ENCODE peak calls at places on chromosomes 12 and 14, in six cellular contexts. C, U, B, O, Q and Z are unnamed samples.

GRCh38 chr12:123801573-123802178 is 39.6 kb downstream of the DNAH10 start:
- DNase-seq in O (no peak), C (no peak), U (no peak), B (no peak), Q (no peak), Z (no peak)

GRCh38 chr14:74501135-74501614 is 7.6 kb downstream of the ISCA2 start:
- DNase-seq in Q (peak; percentile 52), O (peak; percentile 68), U (peak; percentile 70), B (peak; percentile 92), C (no peak), Z (no peak)

GRCh38 chr12:75289678-75290200 is 40.4 kb downstream of the CAPS2 start:
- DNase-seq in O (no peak), U (no peak), Q (no peak), B (no peak), C (no peak), Z (no peak)

GRCh38 chr12:100199347-100200136 is 1.1 kb upstream of the ACTR6 start:
- DNase-seq in O (peak; percentile 58), C (peak; percentile 93), B (peak; percentile 92), U (peak; percentile 84), Q (peak; percentile 73), Z (peak; percentile 67)

GRCh38 chr12:64680235-64680634 is 69.9 kb downstream of the RASSF3 start:
- DNase-seq in C (no peak), U (no peak), O (no peak), Q (no peak), B (peak; percentile 29), Z (no peak)

GRCh38 chr12:54173066-54173726 is 15.6 kb downstream of the SMUG1 start:
- DNase-seq in B (peak; percentile 89), Q (no peak), U (peak; percentile 52), C (peak; percentile 50), O (no peak), Z (peak; percentile 37)

GRCh38 chr12:27772328-27773049 is 7.5 kb upstream of the KLHL42 start:
- DNase-seq in U (no peak), B (no peak), Q (no peak), O (no peak), C (no peak), Z (no peak)

GRCh38 chr12:108825205-108825950 is 32.0 kb downstream of the SSH1 start:
- DNase-seq in Q (no peak), C (no peak), U (no peak), O (no peak), B (no peak), Z (no peak)

GRCh38 chr12:10169094-10169493 is 2.8 kb downstream of the OLR1 start:
- DNase-seq in Q (no peak), U (no peak), C (no peak), B (no peak), O (no peak), Z (no peak)

GRCh38 chr12:32455607-32456063 is 56.3 kb downstream of the FGD4 start:
- DNase-seq in C (no peak), Q (peak; percentile 55), O (peak; percentile 38), B (no peak), U (no peak), Z (no peak)

GRCh38 chr12:991350-992278 is 591 bp downstream of the ERC1 start:
- DNase-seq in U (no peak), Q (no peak), O (no peak), B (peak; percentile 89), C (peak; percentile 58), Z (no peak)

GRCh38 chr14:96997269-96997668 is 200.1 kb downstream of the VRK1 start:
- DNase-seq in U (no peak), C (no peak), Q (no peak), B (no peak), O (no peak), Z (no peak)
- TF ChIP-seq POLR2A in U (no peak), C (no peak), Q (no peak), B (no peak), O (no peak), Z (no peak)

GRCh38 chr14:95262511-95262891 is 57.2 kb downstream of the CLMN start:
- DNase-seq in B (peak; percentile 17), Q (no peak), O (no peak), U (no peak), C (no peak), Z (no peak)

GRCh38 chr14:95267306-95267705 is 52.4 kb downstream of the CLMN start:
- DNase-seq in C (no peak), U (no peak), O (no peak), Q (no peak), B (no peak), Z (no peak)

GRCh38 chr14:95263527-95264231 is 56.0 kb downstream of the CLMN start:
- DNase-seq in U (no peak), O (no peak), C (no peak), Q (no peak), B (peak; percentile 45), Z (no peak)

GRCh38 chr14:95264271-95264973 is 55.3 kb downstream of the CLMN start:
- DNase-seq in U (no peak), Q (no peak), B (peak; percentile 15), O (no peak), C (no peak), Z (no peak)

GRCh38 chr14:95265106-95266094 is 54.3 kb downstream of the CLMN start:
- DNase-seq in Q (peak; percentile 95), B (peak; percentile 68), U (peak; percentile 63), O (no peak), C (peak; percentile 81), Z (no peak)
- TF ChIP-seq POLR2A in Q (no peak), B (no peak), U (no peak), O (no peak), C (peak; percentile 21), Z (peak; percentile 45)

DNA sequence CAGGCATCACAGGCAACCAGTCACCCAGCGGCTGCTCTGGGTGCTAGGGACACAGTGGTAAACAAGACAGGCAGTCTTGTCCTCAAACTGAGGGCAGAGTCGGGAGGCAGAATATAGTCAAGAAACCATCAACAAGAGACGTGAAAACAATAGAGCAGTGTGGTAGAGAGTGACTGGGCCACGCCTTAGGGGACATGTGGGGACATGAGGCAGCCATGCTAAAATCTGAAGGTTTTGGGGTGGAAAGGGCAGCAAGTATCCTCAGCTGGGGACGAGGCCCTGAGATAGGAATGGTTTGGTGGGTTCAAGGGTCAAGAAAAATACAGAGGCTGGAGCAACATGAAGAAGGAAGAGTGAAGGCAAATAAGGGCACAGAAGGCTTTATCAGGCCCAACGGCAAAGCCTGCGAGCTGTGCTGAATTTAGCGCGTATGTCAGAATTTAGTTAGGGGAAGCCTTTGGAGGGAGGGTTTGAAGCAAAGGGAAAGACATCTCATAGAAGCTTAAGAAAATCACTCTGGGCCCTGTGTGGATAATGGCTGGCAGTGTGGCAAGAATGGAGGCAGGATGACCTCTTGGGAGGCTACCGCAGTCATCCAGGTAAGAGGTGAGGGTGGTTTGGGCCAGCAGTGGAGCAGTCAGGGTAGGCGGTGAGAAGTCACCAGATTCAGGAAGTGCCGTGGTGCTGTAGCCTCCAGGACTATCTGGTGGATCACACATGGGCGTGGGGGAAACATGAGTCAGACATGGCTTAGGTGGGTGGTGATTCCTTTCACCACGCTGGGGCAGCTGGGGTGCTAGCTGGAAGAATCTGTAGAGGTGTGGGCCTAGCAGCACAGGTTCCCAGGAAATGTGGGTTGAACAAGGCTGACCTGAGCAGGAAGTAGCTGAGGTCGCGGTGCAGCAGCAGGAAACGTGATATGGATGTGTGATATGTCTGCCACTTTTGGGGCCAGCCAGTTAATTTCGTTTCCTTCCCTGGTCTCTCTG is 3.0 kb downstream of the EVL start:
- DNase-seq in O (no peak), U (peak; percentile 67), Q (no peak), C (peak; percentile 93), B (peak; percentile 89), Z (no peak)
- TF ChIP-seq POLR2A in O (no peak), U (no peak), Q (no peak), C (no peak), B (no peak), Z (peak; percentile 92)

DNA sequence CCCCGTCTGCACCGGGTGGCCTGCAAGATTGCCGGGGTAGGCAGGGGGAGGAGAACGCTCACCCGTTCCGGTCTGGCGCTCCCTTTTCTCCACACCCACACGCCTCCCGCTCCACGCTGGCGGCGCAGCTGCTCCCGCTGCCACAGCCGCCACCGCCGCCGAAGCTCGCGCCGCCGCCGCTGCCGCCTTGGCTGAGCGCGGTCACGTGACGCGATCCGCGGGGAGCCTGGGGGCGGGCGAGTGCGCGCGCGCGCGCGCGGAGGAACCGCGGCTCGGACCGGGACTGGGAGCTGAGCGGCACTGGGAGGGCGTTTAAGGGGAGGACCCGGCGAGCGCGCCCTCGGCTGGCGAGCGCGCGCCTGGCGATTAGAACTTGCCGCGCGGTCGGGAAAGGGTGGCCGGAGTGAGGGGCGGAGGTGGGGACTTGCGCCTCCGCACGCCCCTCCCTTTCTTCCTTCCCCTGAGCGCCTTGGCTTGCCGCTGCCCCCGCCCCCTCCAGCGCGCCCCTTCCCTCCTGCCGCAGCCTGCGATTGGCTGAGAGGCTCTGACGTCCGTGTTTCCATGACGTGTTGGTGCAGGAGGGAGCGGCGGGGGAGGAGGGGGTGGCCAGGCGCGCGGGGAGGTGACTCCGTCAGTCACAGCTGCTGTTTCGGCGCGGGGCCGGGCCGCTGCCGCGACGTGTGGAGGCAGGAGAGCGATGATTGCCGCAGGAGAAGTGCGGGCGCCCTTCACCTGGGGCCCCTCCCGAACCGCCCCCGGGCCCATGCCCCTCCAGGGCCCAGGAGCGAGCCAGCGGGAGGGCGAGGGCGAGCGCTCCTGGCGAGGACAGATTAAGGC is 737 bp upstream of the ATP2B1 start:
- DNase-seq in O (peak; percentile 100), Q (peak; percentile 94), U (peak; percentile 100), C (peak; percentile 100), B (peak; percentile 100), Z (peak; percentile 88)
- TF ChIP-seq POLR2A in O (peak; percentile 94), Q (peak; percentile 71), U (peak; percentile 97), C (peak; percentile 94), B (peak; percentile 85), Z (peak; percentile 81)

GRCh38 chr14:79098324-79098723 is 928.2 kb downstream of the NRXN3 start:
- DNase-seq in Q (no peak), B (no peak), C (no peak), U (no peak), O (no peak), Z (no peak)
- TF ChIP-seq POLR2A in Q (no peak), B (no peak), C (no peak), U (no peak), O (no peak), Z (no peak)